ENCODE peak calls at places on chromosomes 16 and 17, in five cellular contexts. One of them, this sample, is unnamed.
A peak's percentile ranks its signal among the peaks of the same experiment; 100 is the strongest.

GRCh38 chr16:80968386-80969113 is 38.1 kb downstream of the CMC2 start:
- DNase-seq in amniotic epithelial cell: peak; percentile 57
- DNase-seq in COR-L47: no peak
- DNase-seq in stimulated activated naive CD8-positive, alpha-beta T cell treated with anti-CD3 and anti-CD28 coated beads, Interleukin-15, amount 100 ng/mL, for 72 hours: no peak
- DNase-seq in activated naive CD8-positive, alpha-beta T cell treated with anti-CD3 and anti-CD28 coated beads, Interleukin-2, amount 50 U/mL, for 24 hours: no peak
- DNase-seq in this sample: no peak

GRCh38 chr16:683396-684066 is 603 bp downstream of the JMJD8 start:
- DNase-seq in amniotic epithelial cell: no peak
- DNase-seq in COR-L47: no peak
- DNase-seq in stimulated activated naive CD8-positive, alpha-beta T cell treated with anti-CD3 and anti-CD28 coated beads, Interleukin-15, amount 100 ng/mL, for 72 hours: no peak
- DNase-seq in activated naive CD8-positive, alpha-beta T cell treated with anti-CD3 and anti-CD28 coated beads, Interleukin-2, amount 50 U/mL, for 24 hours: peak; percentile 31
- DNase-seq in this sample: no peak

GRCh38 chr16:75854117-75854516 is 127.8 kb upstream of the CPHXL start:
- DNase-seq in amniotic epithelial cell: no peak
- DNase-seq in COR-L47: no peak
- DNase-seq in stimulated activated naive CD8-positive, alpha-beta T cell treated with anti-CD3 and anti-CD28 coated beads, Interleukin-15, amount 100 ng/mL, for 72 hours: no peak
- DNase-seq in activated naive CD8-positive, alpha-beta T cell treated with anti-CD3 and anti-CD28 coated beads, Interleukin-2, amount 50 U/mL, for 24 hours: no peak
- DNase-seq in this sample: no peak

GRCh38 chr17:4658478-4659305 is 17.2 kb upstream of the ALOX15 start:
- DNase-seq in amniotic epithelial cell: peak; percentile 99
- DNase-seq in COR-L47: no peak
- DNase-seq in stimulated activated naive CD8-positive, alpha-beta T cell treated with anti-CD3 and anti-CD28 coated beads, Interleukin-15, amount 100 ng/mL, for 72 hours: peak; percentile 58
- DNase-seq in activated naive CD8-positive, alpha-beta T cell treated with anti-CD3 and anti-CD28 coated beads, Interleukin-2, amount 50 U/mL, for 24 hours: peak; percentile 78
- DNase-seq in this sample: no peak

GRCh38 chr16:84518804-84519341 is 14.4 kb upstream of the MEAK7 start:
- DNase-seq in amniotic epithelial cell: no peak
- DNase-seq in COR-L47: no peak
- DNase-seq in stimulated activated naive CD8-positive, alpha-beta T cell treated with anti-CD3 and anti-CD28 coated beads, Interleukin-15, amount 100 ng/mL, for 72 hours: peak; percentile 75
- DNase-seq in activated naive CD8-positive, alpha-beta T cell treated with anti-CD3 and anti-CD28 coated beads, Interleukin-2, amount 50 U/mL, for 24 hours: peak; percentile 68
- DNase-seq in this sample: peak; percentile 34

GRCh38 chr17:20190605-20191004 is 181.4 kb downstream of the SPECC1 start:
- DNase-seq in amniotic epithelial cell: no peak
- DNase-seq in COR-L47: no peak
- DNase-seq in stimulated activated naive CD8-positive, alpha-beta T cell treated with anti-CD3 and anti-CD28 coated beads, Interleukin-15, amount 100 ng/mL, for 72 hours: no peak
- DNase-seq in activated naive CD8-positive, alpha-beta T cell treated with anti-CD3 and anti-CD28 coated beads, Interleukin-2, amount 50 U/mL, for 24 hours: no peak
- DNase-seq in this sample: no peak

GRCh38 chr16:30054451-30054850 is 11.1 kb upstream of the ALDOA start:
- DNase-seq in amniotic epithelial cell: no peak
- DNase-seq in COR-L47: no peak
- DNase-seq in stimulated activated naive CD8-positive, alpha-beta T cell treated with anti-CD3 and anti-CD28 coated beads, Interleukin-15, amount 100 ng/mL, for 72 hours: no peak
- DNase-seq in activated naive CD8-positive, alpha-beta T cell treated with anti-CD3 and anti-CD28 coated beads, Interleukin-2, amount 50 U/mL, for 24 hours: no peak
- DNase-seq in this sample: no peak

GRCh38 chr16:84648595-84649510 is 542 bp downstream of the KLHL36 start:
- DNase-seq in amniotic epithelial cell: no peak
- DNase-seq in COR-L47: no peak
- DNase-seq in stimulated activated naive CD8-positive, alpha-beta T cell treated with anti-CD3 and anti-CD28 coated beads, Interleukin-15, amount 100 ng/mL, for 72 hours: peak; percentile 36
- DNase-seq in activated naive CD8-positive, alpha-beta T cell treated with anti-CD3 and anti-CD28 coated beads, Interleukin-2, amount 50 U/mL, for 24 hours: peak; percentile 54
- DNase-seq in this sample: peak; percentile 18

GRCh38 chr17:79814966-79815835 is 18.3 kb upstream of the CBX8 start:
- DNase-seq in amniotic epithelial cell: no peak
- DNase-seq in COR-L47: no peak
- DNase-seq in stimulated activated naive CD8-positive, alpha-beta T cell treated with anti-CD3 and anti-CD28 coated beads, Interleukin-15, amount 100 ng/mL, for 72 hours: no peak
- DNase-seq in activated naive CD8-positive, alpha-beta T cell treated with anti-CD3 and anti-CD28 coated beads, Interleukin-2, amount 50 U/mL, for 24 hours: no peak
- DNase-seq in this sample: no peak

GRCh38 chr17:63399316-63399715 is 46.8 kb downstream of the CYB561 start:
- DNase-seq in amniotic epithelial cell: no peak
- DNase-seq in COR-L47: no peak
- DNase-seq in stimulated activated naive CD8-positive, alpha-beta T cell treated with anti-CD3 and anti-CD28 coated beads, Interleukin-15, amount 100 ng/mL, for 72 hours: no peak
- DNase-seq in activated naive CD8-positive, alpha-beta T cell treated with anti-CD3 and anti-CD28 coated beads, Interleukin-2, amount 50 U/mL, for 24 hours: no peak
- DNase-seq in this sample: no peak

GRCh38 chr16:31298958-31299357 is 39.2 kb downstream of the ITGAM start:
- DNase-seq in amniotic epithelial cell: no peak
- DNase-seq in COR-L47: no peak
- DNase-seq in stimulated activated naive CD8-positive, alpha-beta T cell treated with anti-CD3 and anti-CD28 coated beads, Interleukin-15, amount 100 ng/mL, for 72 hours: no peak
- DNase-seq in activated naive CD8-positive, alpha-beta T cell treated with anti-CD3 and anti-CD28 coated beads, Interleukin-2, amount 50 U/mL, for 24 hours: no peak
- DNase-seq in this sample: no peak

GRCh38 chr16:8936421-8936820 is 27.3 kb downstream of the USP7 start:
- DNase-seq in amniotic epithelial cell: peak; percentile 63
- DNase-seq in COR-L47: no peak
- DNase-seq in stimulated activated naive CD8-positive, alpha-beta T cell treated with anti-CD3 and anti-CD28 coated beads, Interleukin-15, amount 100 ng/mL, for 72 hours: peak; percentile 73
- DNase-seq in activated naive CD8-positive, alpha-beta T cell treated with anti-CD3 and anti-CD28 coated beads, Interleukin-2, amount 50 U/mL, for 24 hours: peak; percentile 77
- DNase-seq in this sample: peak; percentile 64

GRCh38 chr17:72446525-72447250 is 325.9 kb downstream of the SOX9 start:
- DNase-seq in amniotic epithelial cell: peak; percentile 75
- DNase-seq in COR-L47: no peak
- DNase-seq in stimulated activated naive CD8-positive, alpha-beta T cell treated with anti-CD3 and anti-CD28 coated beads, Interleukin-15, amount 100 ng/mL, for 72 hours: no peak
- DNase-seq in activated naive CD8-positive, alpha-beta T cell treated with anti-CD3 and anti-CD28 coated beads, Interleukin-2, amount 50 U/mL, for 24 hours: no peak
- DNase-seq in this sample: no peak

GRCh38 chr17:44539664-44540063 is 17.6 kb upstream of the FZD2 start:
- DNase-seq in amniotic epithelial cell: no peak
- DNase-seq in COR-L47: no peak
- DNase-seq in stimulated activated naive CD8-positive, alpha-beta T cell treated with anti-CD3 and anti-CD28 coated beads, Interleukin-15, amount 100 ng/mL, for 72 hours: no peak
- DNase-seq in activated naive CD8-positive, alpha-beta T cell treated with anti-CD3 and anti-CD28 coated beads, Interleukin-2, amount 50 U/mL, for 24 hours: no peak
- DNase-seq in this sample: no peak

GRCh38 chr17:50642722-50643656 is 8.3 kb downstream of the ABCC3 start:
- DNase-seq in amniotic epithelial cell: peak; percentile 60
- DNase-seq in COR-L47: no peak
- DNase-seq in stimulated activated naive CD8-positive, alpha-beta T cell treated with anti-CD3 and anti-CD28 coated beads, Interleukin-15, amount 100 ng/mL, for 72 hours: no peak
- DNase-seq in activated naive CD8-positive, alpha-beta T cell treated with anti-CD3 and anti-CD28 coated beads, Interleukin-2, amount 50 U/mL, for 24 hours: no peak
- DNase-seq in this sample: no peak

GRCh38 chr16:85465328-85466307 is 147.5 kb upstream of the GSE1 start:
- DNase-seq in amniotic epithelial cell: peak; percentile 36
- DNase-seq in COR-L47: no peak
- DNase-seq in stimulated activated naive CD8-positive, alpha-beta T cell treated with anti-CD3 and anti-CD28 coated beads, Interleukin-15, amount 100 ng/mL, for 72 hours: no peak
- DNase-seq in activated naive CD8-positive, alpha-beta T cell treated with anti-CD3 and anti-CD28 coated beads, Interleukin-2, amount 50 U/mL, for 24 hours: no peak
- DNase-seq in this sample: no peak

GRCh38 chr17:57956311-57957119 is 1.3 kb upstream of the CUEDC1 start:
- DNase-seq in amniotic epithelial cell: no peak
- DNase-seq in COR-L47: no peak
- DNase-seq in stimulated activated naive CD8-positive, alpha-beta T cell treated with anti-CD3 and anti-CD28 coated beads, Interleukin-15, amount 100 ng/mL, for 72 hours: peak; percentile 40
- DNase-seq in activated naive CD8-positive, alpha-beta T cell treated with anti-CD3 and anti-CD28 coated beads, Interleukin-2, amount 50 U/mL, for 24 hours: peak; percentile 48
- DNase-seq in this sample: peak; percentile 14

GRCh38 chr16:56343661-56344517 is 81.5 kb downstream of the AMFR start:
- DNase-seq in amniotic epithelial cell: peak; percentile 27
- DNase-seq in COR-L47: no peak
- DNase-seq in stimulated activated naive CD8-positive, alpha-beta T cell treated with anti-CD3 and anti-CD28 coated beads, Interleukin-15, amount 100 ng/mL, for 72 hours: no peak
- DNase-seq in activated naive CD8-positive, alpha-beta T cell treated with anti-CD3 and anti-CD28 coated beads, Interleukin-2, amount 50 U/mL, for 24 hours: no peak
- DNase-seq in this sample: no peak

This sample was measured in T follicular helper cell.